ENCODE peak calls at places on chromosomes 6 and 20, in eight cellular contexts. D is Calu3, C is type B pancreatic cell, I is choroid plexus epithelial cell, K is testis, M is AG10803, L is right lobe of liver, R is heart right ventricle. Y is an unnamed sample.

GRCh38 chr6:42239333-42239732 is 21.7 kb upstream of the MRPS10 start:
- DNase-seq in R (no peak), M (no peak), D (no peak), I (peak; percentile 42), L (no peak), C (no peak), K (no peak), Y (no peak)

GRCh38 chr6:9428416-9429172 is 986.3 kb downstream of the TFAP2A start:
- DNase-seq in M (peak; percentile 27), I (peak; percentile 32), D (no peak), K (no peak), C (no peak), R (no peak), L (no peak), Y (no peak)

GRCh38 chr20:16243470-16243869 is 329.8 kb downstream of the KIF16B start:
- DNase-seq in K (peak; percentile 62), M (no peak), R (no peak), C (no peak), I (no peak), D (no peak), L (no peak), Y (peak; percentile 36)

GRCh38 chr6:123529843-123530242 is 106.9 kb downstream of the TRDN start:
- DNase-seq in M (no peak), D (no peak), R (no peak), K (no peak), C (no peak), L (no peak), I (no peak), Y (no peak)

GRCh38 chr6:40251609-40252008 is 317.3 kb upstream of the MOCS1 start:
- DNase-seq in D (no peak), R (no peak), M (no peak), L (no peak), K (no peak), C (no peak), I (no peak), Y (no peak)

GRCh38 chr6:13351271-13351670 is 22.9 kb upstream of the TBC1D7 start:
- DNase-seq in K (no peak), I (no peak), C (no peak), D (no peak), M (no peak), R (no peak), L (no peak), Y (no peak)

GRCh38 chr6:44264154-44265002 is 973 bp downstream of the NFKBIE start:
- DNase-seq in D (peak; percentile 43), M (no peak), C (no peak), K (peak; percentile 33), I (no peak), R (no peak), L (peak; percentile 58), Y (no peak)

GRCh38 chr6:112311950-112312547 is 35.1 kb upstream of the RFPL4B start:
- DNase-seq in R (peak; percentile 13), K (no peak), M (peak; percentile 33), L (no peak), D (no peak), C (no peak), I (peak; percentile 57), Y (no peak)

GRCh38 chr6:17580518-17581048 is 19.5 kb upstream of the FAM8A1 start:
- DNase-seq in D (peak; percentile 20), I (peak; percentile 42), R (no peak), C (no peak), K (peak; percentile 29), M (peak; percentile 34), L (no peak), Y (no peak)

GRCh38 chr6:34308483-34308882 is 59.7 kb upstream of the SMIM29 start:
- DNase-seq in L (no peak), R (no peak), K (no peak), I (no peak), D (no peak), C (no peak), M (no peak), Y (no peak)

GRCh38 chr20:45826381-45827019 is 612 bp downstream of the TNNC2 start:
- DNase-seq in M (peak; percentile 55), C (no peak), D (no peak), R (no peak), K (peak; percentile 60), L (no peak), I (peak; percentile 71), Y (no peak)

GRCh38 chr6:22099241-22099640 is 197.6 kb downstream of the PRL start:
- DNase-seq in K (no peak), C (no peak), L (no peak), M (no peak), I (no peak), D (no peak), R (no peak), Y (no peak)

GRCh38 chr20:13205848-13206434 is 15.1 kb upstream of the ISM1 start:
- DNase-seq in M (no peak), D (no peak), K (no peak), I (no peak), R (no peak), L (no peak), C (no peak), Y (no peak)

GRCh38 chr6:133817460-133818047 is 71.4 kb upstream of the TCF21 start:
- DNase-seq in I (no peak), M (no peak), R (no peak), C (no peak), L (no peak), K (peak; percentile 79), D (peak; percentile 33), Y (no peak)

GRCh38 chr6:162710936-162711335 is 16.6 kb downstream of the PRKN start:
- DNase-seq in C (no peak), K (no peak), I (no peak), R (no peak), D (no peak), M (no peak), L (no peak), Y (no peak)

GRCh38 chr20:4470375-4470774 is 251.3 kb upstream of the PRND start:
- DNase-seq in R (no peak), K (no peak), C (no peak), D (no peak), I (no peak), L (no peak), M (peak; percentile 96), Y (no peak)

GRCh38 chr6:159915397-159915796 is 24.6 kb downstream of the MAS1 start:
- DNase-seq in I (no peak), M (no peak), R (no peak), K (no peak), L (no peak), C (no peak), D (no peak), Y (no peak)

GRCh38 chr20:61254881-61255589 is 3.0 kb downstream of the CDH4 start:
- DNase-seq in M (peak; percentile 43), K (no peak), I (peak; percentile 42), R (no peak), D (no peak), C (no peak), L (no peak), Y (no peak)
- TF ChIP-seq CTCF in M (no peak), K (no peak), I (no peak), R (no peak), D (no peak), C (no peak), L (no peak), Y (no peak)

DNA sequence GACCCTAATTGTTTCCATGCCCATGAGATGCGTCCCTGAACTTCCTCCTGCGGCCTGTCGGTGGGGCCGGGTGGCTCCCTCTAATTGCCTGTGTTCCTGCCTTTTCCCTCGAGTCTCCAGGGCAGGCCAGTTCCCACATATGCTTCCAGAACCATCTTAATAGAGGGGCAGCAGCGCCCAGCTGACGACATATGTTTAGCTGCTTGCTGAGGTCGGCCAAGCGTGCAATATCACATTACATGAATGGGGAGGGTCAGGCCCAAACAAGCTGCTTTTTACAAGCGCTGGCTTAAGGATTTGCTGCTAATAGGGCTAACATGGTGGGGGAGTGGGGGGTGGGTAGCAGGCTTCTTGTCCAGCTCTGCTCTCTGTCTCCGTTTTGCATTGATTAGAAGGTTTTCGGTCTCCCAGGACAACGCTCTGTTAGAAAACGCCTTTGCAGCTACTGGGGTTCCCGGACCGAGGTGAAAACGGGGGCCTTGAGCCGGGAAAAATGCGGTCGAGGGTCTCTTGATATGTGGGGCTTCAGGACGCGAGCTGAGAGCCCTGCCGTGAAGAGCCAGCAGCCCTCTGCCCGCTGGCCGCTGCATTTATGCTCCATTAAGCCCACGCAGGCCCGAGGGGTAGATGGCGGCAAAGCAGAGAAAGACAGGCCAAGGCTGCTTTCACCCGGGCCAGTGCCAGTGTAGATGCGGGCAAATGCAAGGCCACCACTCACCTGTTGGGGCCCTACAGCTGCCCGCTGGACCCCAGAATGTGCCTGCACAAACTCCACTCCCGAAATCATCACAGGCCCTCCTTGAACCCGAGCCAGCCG is 308.5 kb downstream of the BMP7 start:
- DNase-seq in K (no peak), R (no peak), C (peak; percentile 76), M (peak; percentile 9), L (no peak), D (no peak), I (peak; percentile 29), Y (no peak)
- TF ChIP-seq CTCF in K (no peak), R (no peak), C (peak; percentile 49), M (no peak), L (no peak), D (no peak), I (peak; percentile 27), Y (peak; percentile 20)

DNA sequence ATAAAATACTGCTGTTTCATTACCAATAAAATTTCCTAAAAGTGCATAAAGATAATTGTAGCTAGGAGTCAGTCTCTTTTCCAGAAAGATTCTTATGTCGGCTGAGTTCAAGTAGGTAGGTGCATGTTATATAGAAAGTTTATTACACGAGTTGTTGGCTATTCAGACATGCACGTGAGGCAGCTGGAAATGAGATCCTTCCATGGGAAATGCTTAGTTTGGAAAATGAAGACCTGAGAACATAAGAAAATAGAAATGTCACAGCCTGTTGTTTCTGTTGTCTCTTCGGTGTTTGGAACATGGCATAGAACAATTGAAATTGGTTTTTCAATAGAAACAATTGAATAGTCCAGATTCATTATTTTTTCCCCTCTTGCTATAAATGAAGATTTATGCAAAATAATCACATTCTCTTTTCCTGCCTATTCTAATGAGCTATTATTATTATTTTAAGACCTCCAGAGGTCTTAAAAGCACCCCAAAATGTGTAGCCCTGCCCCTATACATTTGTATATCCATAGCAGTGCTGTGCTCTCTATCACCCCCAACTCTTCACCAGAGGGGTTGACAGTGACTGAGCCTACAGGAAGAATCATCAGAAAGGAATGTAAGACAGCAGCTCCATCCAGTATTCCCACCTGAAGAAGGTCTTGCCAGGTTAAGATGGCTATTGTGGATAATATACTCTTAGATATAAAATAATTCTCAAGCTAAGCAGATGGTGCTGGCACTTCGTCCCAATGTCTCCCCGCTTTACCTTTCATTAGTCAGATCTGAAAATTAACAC is 82.2 kb downstream of the ZDHHC14 start:
- DNase-seq in K (no peak), M (no peak), I (no peak), C (no peak), R (no peak), L (no peak), D (no peak), Y (no peak)
- TF ChIP-seq CTCF in K (no peak), M (no peak), I (no peak), C (no peak), R (no peak), L (no peak), D (no peak), Y (no peak)

GRCh38 chr6:110053395-110054240 is 75.5 kb downstream of the GPR6 start:
- DNase-seq in M (peak; percentile 67), I (peak; percentile 81), C (no peak), D (peak; percentile 44), K (peak; percentile 36), R (peak; percentile 25), L (no peak), Y (peak; percentile 67)
- TF ChIP-seq CTCF in M (peak; percentile 87), I (peak; percentile 81), C (peak; percentile 86), D (no peak), K (peak; percentile 71), R (peak; percentile 77), L (peak; percentile 80), Y (peak; percentile 78)

Y was measured in osteocyte.